ENCODE peak calls at places on chromosomes 12 and 14, in five cellular contexts. K, H, M, A and V are unnamed samples.

GRCh38 chr14:92459479-92460421 is 53.8 kb upstream of the RIN3 start:
- DNase-seq in H (no peak), A (peak; percentile 34), K (no peak), M (no peak), V (no peak)

GRCh38 chr14:92511472-92512247 is 1.9 kb upstream of the RIN3 start:
- DNase-seq in H (peak; percentile 92), K (no peak), M (peak; percentile 95), A (peak; percentile 72), V (peak; percentile 77)

GRCh38 chr12:48818831-48819590 is 715 bp downstream of the CACNB3 start:
- DNase-seq in K (peak; percentile 63), H (no peak), M (no peak), A (peak; percentile 52), V (peak; percentile 25)

GRCh38 chr12:27824126-27824842 is 44.2 kb upstream of the MANSC4 start:
- DNase-seq in H (no peak), K (no peak), M (no peak), A (no peak), V (no peak)

GRCh38 chr14:77337880-77338279 is 17.0 kb downstream of the GSTZ1 start:
- DNase-seq in A (no peak), K (no peak), H (no peak), M (no peak), V (no peak)

GRCh38 chr12:79454338-79454777 is 236.4 kb downstream of the PAWR start:
- DNase-seq in K (no peak), A (peak; percentile 68), H (no peak), M (peak; percentile 36), V (no peak)

GRCh38 chr12:97561321-97562230 is 99.0 kb downstream of the RMST start:
- DNase-seq in A (no peak), H (no peak), K (no peak), M (no peak), V (no peak)

GRCh38 chr12:62522984-62523383 is 56.4 kb downstream of the MON2 start:
- DNase-seq in M (no peak), A (no peak), K (no peak), H (peak; percentile 48), V (no peak)

GRCh38 chr12:49200882-49201594 is 12.2 kb upstream of the TUBA1A start:
- DNase-seq in A (peak; percentile 31), K (no peak), H (peak; percentile 84), M (peak; percentile 90), V (no peak)

GRCh38 chr12:77894548-77894947 is 63.9 kb downstream of the NAV3 start:
- DNase-seq in H (no peak), A (no peak), M (no peak), K (no peak), V (no peak)

GRCh38 chr14:87992349-87992719 is 648 bp downstream of the GALC start:
- DNase-seq in K (peak; percentile 60), H (peak; percentile 3), M (peak; percentile 35), A (peak; percentile 19), V (no peak)

GRCh38 chr12:62817556-62818271 is 117.2 kb downstream of the PPM1H start:
- DNase-seq in H (no peak), K (no peak), M (peak; percentile 40), A (no peak), V (peak; percentile 48)

GRCh38 chr12:114018669-114019068 is 52.5 kb upstream of the RBM19 start:
- DNase-seq in K (no peak), M (peak; percentile 40), A (no peak), H (peak; percentile 20), V (peak; percentile 72)

GRCh38 chr12:100651108-100651507 is 77.6 kb downstream of the GAS2L3 start:
- DNase-seq in A (no peak), M (no peak), K (no peak), H (no peak), V (no peak)

GRCh38 chr12:108390495-108391203 is 51.5 kb upstream of the CMKLR1 start:
- DNase-seq in A (no peak), H (no peak), K (peak; percentile 54), M (no peak), V (no peak)

GRCh38 chr14:53399057-53399456 is 245.9 kb upstream of the DDHD1 start:
- DNase-seq in H (peak; percentile 24), M (peak; percentile 62), K (peak; percentile 54), A (no peak), V (no peak)

GRCh38 chr12:102642199-102642598 is 161.8 kb upstream of the IGF1 start:
- DNase-seq in M (no peak), H (no peak), A (no peak), K (no peak), V (no peak)

GRCh38 chr12:102634216-102634615 is 153.9 kb upstream of the IGF1 start:
- DNase-seq in M (peak; percentile 4), A (no peak), K (no peak), H (no peak), V (no peak)

GRCh38 chr12:102643871-102644551 is 163.6 kb upstream of the IGF1 start:
- DNase-seq in A (no peak), M (no peak), K (no peak), H (no peak), V (no peak)

DNA sequence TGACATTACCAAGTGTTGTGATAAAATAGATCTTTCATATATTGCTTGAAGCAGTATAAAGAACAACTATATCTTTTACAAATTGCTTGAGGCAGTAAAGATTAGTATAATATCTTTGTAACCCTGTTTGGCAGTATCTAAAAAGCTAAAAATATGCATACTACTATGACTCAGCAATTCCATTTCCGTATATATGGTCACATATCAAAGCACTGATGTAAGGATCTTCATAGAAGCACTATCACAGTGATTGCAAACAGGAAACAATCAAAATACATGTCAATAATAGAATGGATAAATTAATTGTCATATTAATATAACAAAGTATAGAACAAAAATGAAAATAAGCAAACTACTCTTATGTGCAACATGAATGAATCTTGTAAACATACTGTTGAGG is 158.4 kb upstream of the IGF1 start:
- DNase-seq in M (peak; percentile 3), A (no peak), K (no peak), H (peak; percentile 26), V (no peak)
- H3K4me3 ChIP-seq in M (no peak overlapping the region), A (no peak overlapping the region), K (no peak overlapping the region), H (no peak overlapping the region), V (no peak overlapping the region)

GRCh38 chr12:21848192-21848591 is 73.7 kb upstream of the KCNJ8 start:
- DNase-seq in H (no peak), A (no peak), M (no peak), K (no peak), V (no peak)
- H3K4me3 ChIP-seq in H (no peak overlapping the region), A (no peak overlapping the region), M (no peak overlapping the region), K (no peak overlapping the region), V (no peak overlapping the region)

DNA sequence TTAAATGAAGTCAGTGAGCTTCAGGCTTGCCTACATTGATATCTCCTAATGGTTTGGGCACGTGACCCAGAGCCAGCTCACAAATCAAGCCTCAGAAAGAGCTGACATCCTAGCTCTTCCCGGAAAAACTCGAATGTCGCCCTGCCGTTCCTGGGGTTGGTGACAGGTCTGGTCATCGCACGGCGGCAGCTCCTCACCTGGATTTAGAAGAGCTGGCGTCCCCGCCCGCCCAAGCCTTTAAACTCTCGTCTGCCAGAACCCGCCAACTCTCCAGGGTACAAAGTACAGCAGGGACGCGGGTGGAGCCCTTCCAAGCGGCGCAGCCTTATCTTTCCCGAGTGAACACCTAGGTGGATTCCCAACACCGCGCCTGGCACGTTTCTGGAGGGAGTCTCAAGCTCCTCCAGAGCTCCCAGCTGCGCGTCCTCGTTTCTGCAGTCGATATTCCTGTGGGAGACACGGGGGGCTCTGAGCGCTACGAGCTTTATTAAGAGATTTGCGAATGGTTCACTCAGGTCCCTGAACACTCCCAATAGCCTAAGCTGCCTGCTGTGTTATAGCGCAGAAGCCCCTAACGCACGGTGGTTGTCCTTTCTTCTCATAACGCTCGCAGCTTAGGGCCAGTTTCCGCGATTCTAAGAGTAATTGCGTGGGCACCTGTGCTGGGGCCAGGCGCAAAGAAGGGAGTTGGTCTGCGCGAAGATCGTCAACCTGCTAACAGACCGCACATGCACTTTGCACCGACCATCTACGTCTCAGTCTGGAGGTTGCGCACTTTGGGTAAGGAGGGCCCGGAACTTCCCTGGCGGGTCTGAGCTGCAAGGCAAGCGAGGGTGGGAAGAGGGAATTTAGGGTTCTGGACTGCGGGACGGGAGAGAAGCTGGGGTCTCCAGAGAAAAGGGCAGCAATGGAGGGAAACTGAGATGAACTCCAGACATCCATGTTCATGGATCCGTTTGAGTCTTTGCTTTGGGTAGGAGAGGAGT is at the start of gene SSTR1:
- DNase-seq in M (peak; percentile 28), K (peak; percentile 44), H (no peak), A (no peak), V (no peak)
- H3K4me3 ChIP-seq in M (peak within 1 kb of the TSS; percentile 71), K (peak within 1 kb of the TSS; percentile 51), H (no peak within 1 kb of the TSS), A (peak within 1 kb of the TSS; percentile 8), V (no peak within 1 kb of the TSS)

GRCh38 chr14:61355892-61356325 is 34.5 kb downstream of the PRKCH start:
- DNase-seq in M (peak; percentile 43), A (peak; percentile 74), H (peak; percentile 57), K (no peak), V (peak; percentile 93)
- H3K4me3 ChIP-seq in M (no peak overlapping the region), A (no peak overlapping the region), H (no peak overlapping the region), K (no peak overlapping the region), V (peak overlapping the region; percentile 11)

GRCh38 chr14:105859717-105860614 is 333.6 kb downstream of the TMEM121 start:
- DNase-seq in A (peak; percentile 5), K (no peak), H (no peak), M (no peak), V (no peak)

GRCh38 chr14:105862581-105863239 is 336.3 kb downstream of the TMEM121 start:
- DNase-seq in H (no peak), M (no peak), K (no peak), A (no peak), V (no peak)

GRCh38 chr14:105863296-105864108 is 337.1 kb downstream of the TMEM121 start:
- DNase-seq in H (no peak), K (no peak), A (peak; percentile 5), M (no peak), V (no peak)

GRCh38 chr14:105860615-105861580 is 334.5 kb downstream of the TMEM121 start:
- DNase-seq in K (no peak), H (no peak), M (no peak), A (peak; percentile 5), V (no peak)

DNA sequence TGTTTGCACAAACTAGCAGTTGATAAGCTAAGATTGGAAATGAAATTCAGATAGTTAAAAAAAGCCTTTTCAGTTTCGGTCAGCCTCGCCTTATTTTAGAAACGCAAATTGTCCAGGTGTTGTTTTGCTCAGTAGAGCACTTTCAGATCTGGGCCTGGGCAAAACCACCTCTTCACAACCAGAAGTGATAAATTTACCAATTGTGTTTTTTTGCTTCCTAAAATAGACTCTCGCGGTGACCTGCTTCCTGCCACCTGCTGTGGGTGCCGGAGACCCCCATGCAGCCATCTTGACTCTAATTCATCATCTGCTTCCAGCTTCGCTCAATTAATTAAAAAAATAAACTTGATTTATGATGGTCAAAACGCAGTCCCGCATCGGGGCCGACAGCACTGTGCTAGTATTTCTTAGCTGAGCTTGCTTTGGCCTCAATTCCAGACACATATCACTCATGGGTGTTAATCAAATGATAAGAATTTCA is 335.6 kb downstream of the TMEM121 start:
- DNase-seq in K (no peak), H (no peak), M (no peak), A (no peak), V (no peak)
- H3K4me3 ChIP-seq in K (no peak overlapping the region), H (no peak overlapping the region), M (no peak overlapping the region), A (no peak overlapping the region), V (no peak overlapping the region)